ENCODE peak calls at places on chromosomes 2 and 18, in four cellular contexts. One of them, this sample, is unnamed.

GRCh38 chr18:59455728-59456276 is 96.7 kb upstream of the LMAN1 start:
- DNase-seq in H9: no peak
- DNase-seq in neuronal stem cell: no peak
- DNase-seq in H1: no peak
- DNase-seq in this sample: no peak

GRCh38 chr2:98749053-98749450 is 18.1 kb upstream of the MGAT4A start:
- DNase-seq in H9: no peak
- DNase-seq in neuronal stem cell: no peak
- DNase-seq in H1: no peak
- DNase-seq in this sample: no peak

GRCh38 chr2:190354003-190354690 is 10.8 kb downstream of the INPP1 start:
- DNase-seq in H1: no peak
- DNase-seq in H9: no peak
- DNase-seq in neuronal stem cell: no peak
- DNase-seq in this sample: no peak

GRCh38 chr2:74327205-74327604 is 16.0 kb downstream of the SLC4A5 start:
- DNase-seq in H1: no peak
- DNase-seq in H9: no peak
- DNase-seq in neuronal stem cell: no peak
- DNase-seq in this sample: no peak

GRCh38 chr2:44348385-44348784 is 12.9 kb downstream of the PREPL start:
- DNase-seq in H1: no peak
- DNase-seq in neuronal stem cell: no peak
- DNase-seq in H9: no peak
- DNase-seq in this sample: peak; percentile 85

GRCh38 chr18:42921261-42921737 is 194.2 kb downstream of the RIT2 start:
- DNase-seq in H9: no peak
- DNase-seq in neuronal stem cell: no peak
- DNase-seq in H1: no peak
- DNase-seq in this sample: no peak

GRCh38 chr2:239193925-239194687 is 206.7 kb downstream of the HDAC4 start:
- DNase-seq in H1: no peak
- DNase-seq in neuronal stem cell: no peak
- DNase-seq in H9: peak; percentile 34
- DNase-seq in this sample: no peak

GRCh38 chr18:23053756-23054457 is 81.4 kb upstream of the CABLES1 start:
- DNase-seq in H9: peak; percentile 87
- DNase-seq in H1: peak; percentile 39
- DNase-seq in neuronal stem cell: peak; percentile 40
- DNase-seq in this sample: peak; percentile 72

GRCh38 chr2:202337706-202338346 is 38.3 kb upstream of the BMPR2 start:
- DNase-seq in neuronal stem cell: no peak
- DNase-seq in H9: no peak
- DNase-seq in H1: no peak
- DNase-seq in this sample: no peak

DNA sequence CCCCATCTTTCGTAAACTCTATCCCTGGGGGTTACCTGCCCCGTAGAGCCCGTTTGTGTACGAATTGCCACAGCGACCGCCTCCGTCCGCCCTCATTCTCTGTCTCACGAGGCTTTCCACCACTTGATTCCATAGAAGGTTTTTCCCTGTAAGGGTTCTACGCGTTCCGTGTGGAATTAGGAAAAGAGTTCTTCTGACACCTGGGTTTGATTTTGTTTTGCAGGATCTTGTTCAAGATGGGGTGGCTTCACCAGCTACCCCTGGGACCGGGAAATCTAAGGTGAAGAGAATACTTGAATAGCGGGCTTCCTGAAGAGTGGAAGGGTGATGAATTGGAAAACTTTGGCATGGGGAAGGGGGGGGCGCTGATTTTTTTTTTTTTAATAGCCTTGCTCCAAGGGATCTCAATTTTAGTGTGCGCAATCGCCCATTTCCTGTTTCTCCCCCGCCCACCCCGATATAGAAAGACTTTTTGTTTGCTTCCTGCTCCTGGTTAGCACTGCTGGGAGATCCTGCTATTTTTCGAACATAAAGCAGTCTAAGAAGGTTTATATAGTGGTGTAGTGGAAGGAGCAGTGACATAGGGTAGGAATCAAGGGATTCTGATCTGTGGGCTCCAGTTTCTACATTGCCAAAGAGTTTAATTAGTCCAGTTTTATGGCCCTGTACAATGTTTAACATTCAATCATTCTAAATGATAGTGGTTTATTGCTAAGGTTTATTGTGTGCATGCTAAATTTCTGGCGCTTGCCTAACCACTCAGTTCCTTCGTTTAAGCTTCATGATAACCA is 599 bp downstream of the GCC2 start:
- DNase-seq in neuronal stem cell: no peak
- DNase-seq in H1: no peak
- DNase-seq in H9: no peak
- DNase-seq in this sample: peak; percentile 38
- H3K23ac ChIP-seq in neuronal stem cell: peak overlapping the region; percentile 96
- H3K23ac ChIP-seq in H1: no peak overlapping the region
- H3K23ac ChIP-seq in H9: no peak overlapping the region
- H3K23ac ChIP-seq in this sample: peak overlapping the region; percentile 86

DNA sequence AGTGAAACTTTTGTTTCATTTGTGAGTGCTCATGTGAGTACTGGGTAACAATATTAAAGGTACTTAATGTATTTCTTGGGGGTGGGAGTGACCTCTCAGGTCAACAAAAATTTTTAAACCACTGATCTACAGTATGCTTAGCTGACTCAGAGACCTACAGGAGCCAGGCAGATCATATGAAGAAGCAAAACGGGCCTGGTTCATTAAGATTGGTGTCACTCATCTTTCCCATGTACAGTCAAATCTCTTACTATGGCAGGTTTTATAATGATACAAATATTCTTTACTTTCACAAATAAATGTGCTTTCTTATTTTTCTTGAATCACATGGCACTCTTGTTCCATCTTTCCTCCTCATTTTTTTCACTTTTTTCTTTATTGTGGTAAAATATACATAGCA is 7.7 kb upstream of the TMSB10 start:
- DNase-seq in H9: no peak
- DNase-seq in H1: no peak
- DNase-seq in neuronal stem cell: no peak
- DNase-seq in this sample: no peak
- H3K23ac ChIP-seq in H9: no peak overlapping the region
- H3K23ac ChIP-seq in H1: no peak overlapping the region
- H3K23ac ChIP-seq in neuronal stem cell: no peak overlapping the region
- H3K23ac ChIP-seq in this sample: peak overlapping the region; percentile 39

GRCh38 chr2:27306657-27307544 is 1.3 kb downstream of the UCN start:
- DNase-seq in H1: no peak
- DNase-seq in H9: no peak
- DNase-seq in neuronal stem cell: no peak
- DNase-seq in this sample: no peak
- H3K23ac ChIP-seq in H1: no peak overlapping the region
- H3K23ac ChIP-seq in H9: no peak overlapping the region
- H3K23ac ChIP-seq in neuronal stem cell: peak overlapping the region; percentile 80
- H3K23ac ChIP-seq in this sample: no peak overlapping the region

DNA sequence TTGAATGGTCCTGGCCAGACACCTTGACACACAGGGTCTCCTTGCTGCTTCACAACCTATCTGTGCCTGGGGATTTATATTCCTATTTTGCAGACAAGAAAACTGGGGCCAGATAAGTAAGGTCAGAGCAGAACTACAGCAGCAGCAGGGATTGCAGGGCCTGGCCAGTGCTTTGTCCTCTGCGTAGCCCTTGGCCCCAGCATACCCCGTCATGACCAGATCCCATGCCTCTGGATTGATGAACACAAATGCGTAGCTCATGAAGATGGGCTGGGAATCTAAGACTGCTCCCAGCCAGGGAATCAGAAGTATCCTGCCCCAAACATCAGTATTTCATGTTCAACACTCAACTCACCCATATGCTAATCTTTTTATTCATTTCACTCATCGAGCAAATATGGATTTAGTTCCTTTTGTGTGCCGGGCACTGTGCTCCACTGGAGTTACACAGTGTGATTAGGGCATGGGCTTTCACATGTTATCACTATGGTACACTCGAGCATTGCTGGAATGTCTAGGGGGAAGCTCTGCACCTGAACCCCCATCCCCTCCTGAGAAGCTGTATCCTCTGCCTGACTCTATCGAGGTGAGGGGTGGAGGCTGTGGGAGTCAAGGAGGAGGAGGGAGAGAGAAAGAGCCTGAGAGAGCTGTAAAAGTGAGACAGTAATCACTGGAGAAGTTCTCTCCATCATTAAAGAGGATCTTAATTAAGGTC is 143.3 kb downstream of the CYP26B1 start:
- DNase-seq in H1: no peak
- DNase-seq in neuronal stem cell: no peak
- DNase-seq in H9: no peak
- DNase-seq in this sample: no peak
- H3K23ac ChIP-seq in H1: no peak overlapping the region
- H3K23ac ChIP-seq in neuronal stem cell: no peak overlapping the region
- H3K23ac ChIP-seq in H9: no peak overlapping the region
- H3K23ac ChIP-seq in this sample: no peak overlapping the region

DNA sequence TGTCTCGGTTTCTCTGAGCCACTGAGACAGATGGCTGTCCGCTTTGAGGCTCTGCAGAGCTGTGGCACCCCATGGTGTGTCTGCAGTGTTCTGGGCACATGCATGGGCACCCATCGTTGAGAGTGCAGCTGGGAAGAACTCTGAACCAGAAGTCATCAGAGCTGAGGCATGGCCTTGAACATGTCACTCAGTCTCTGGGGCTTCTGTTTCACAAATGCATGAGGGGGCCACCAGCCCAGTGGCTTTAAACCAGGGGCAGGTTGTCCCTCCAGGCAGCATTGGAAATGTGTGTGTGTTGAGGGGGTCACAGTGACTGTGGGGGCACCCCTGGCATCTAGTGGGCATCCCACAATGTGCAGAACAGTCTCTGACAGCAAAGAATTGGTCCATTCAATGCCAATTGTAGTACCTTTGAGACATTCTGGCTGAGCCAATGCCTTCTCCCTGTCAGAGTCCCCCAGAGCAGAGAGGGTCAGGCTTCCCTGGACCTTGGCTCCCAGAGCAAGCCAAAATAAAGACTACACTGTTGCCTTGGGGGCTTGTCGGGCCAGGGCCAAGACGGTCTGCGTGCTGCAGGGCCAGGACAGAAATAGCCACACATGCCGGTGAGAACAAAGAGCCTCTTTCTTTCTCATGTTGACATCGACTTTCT is 9.3 kb upstream of the PSMD1 start:
- DNase-seq in H9: no peak
- DNase-seq in neuronal stem cell: no peak
- DNase-seq in H1: no peak
- DNase-seq in this sample: no peak
- H3K23ac ChIP-seq in H9: no peak overlapping the region
- H3K23ac ChIP-seq in neuronal stem cell: no peak overlapping the region
- H3K23ac ChIP-seq in H1: no peak overlapping the region
- H3K23ac ChIP-seq in this sample: no peak overlapping the region

DNA sequence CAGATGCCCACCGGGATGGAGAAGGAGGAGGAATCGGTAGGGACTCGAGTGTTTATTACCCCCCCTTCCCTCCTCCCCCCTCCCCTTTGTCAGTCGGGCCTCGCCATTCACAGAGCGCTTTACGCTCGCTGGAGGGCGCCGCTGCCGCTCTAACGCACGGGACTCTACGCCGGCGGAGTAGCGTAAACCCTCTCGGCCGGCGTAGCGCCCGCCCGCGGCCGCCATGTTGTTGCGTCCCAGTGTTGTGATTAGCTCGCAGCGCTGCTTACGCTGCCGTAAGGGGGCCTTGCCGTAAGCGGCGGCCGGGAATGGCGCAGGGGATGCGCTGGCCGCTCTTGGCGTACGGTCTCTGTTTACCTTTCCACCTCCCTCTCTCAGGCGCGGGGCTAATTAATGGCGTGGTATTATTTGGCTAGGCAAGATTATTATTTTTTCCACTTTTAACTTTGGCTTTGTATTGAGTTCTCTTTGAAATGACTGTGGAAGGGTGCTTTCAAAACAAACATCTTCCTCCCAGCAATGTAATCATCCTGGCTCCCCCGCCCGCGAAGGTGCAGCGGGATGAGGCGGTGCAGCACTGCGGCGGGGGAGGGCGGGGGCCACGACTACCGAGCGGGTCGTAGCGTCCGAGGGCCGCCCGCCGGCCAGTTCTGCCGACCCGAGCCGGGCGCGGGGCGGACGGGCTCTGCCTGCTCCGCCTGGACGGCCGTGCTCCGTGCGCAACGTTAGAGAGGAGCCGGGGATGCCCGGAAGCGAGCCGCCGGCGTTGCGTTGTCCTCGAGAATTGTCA is 779 bp downstream of the EPC2 start:
- DNase-seq in H9: peak; percentile 90
- DNase-seq in neuronal stem cell: peak; percentile 92
- DNase-seq in H1: peak; percentile 70
- DNase-seq in this sample: peak; percentile 90
- H3K23ac ChIP-seq in H9: peak overlapping the region; percentile 41
- H3K23ac ChIP-seq in neuronal stem cell: peak overlapping the region; percentile 83
- H3K23ac ChIP-seq in H1: no peak overlapping the region
- H3K23ac ChIP-seq in this sample: peak overlapping the region; percentile 100

DNA sequence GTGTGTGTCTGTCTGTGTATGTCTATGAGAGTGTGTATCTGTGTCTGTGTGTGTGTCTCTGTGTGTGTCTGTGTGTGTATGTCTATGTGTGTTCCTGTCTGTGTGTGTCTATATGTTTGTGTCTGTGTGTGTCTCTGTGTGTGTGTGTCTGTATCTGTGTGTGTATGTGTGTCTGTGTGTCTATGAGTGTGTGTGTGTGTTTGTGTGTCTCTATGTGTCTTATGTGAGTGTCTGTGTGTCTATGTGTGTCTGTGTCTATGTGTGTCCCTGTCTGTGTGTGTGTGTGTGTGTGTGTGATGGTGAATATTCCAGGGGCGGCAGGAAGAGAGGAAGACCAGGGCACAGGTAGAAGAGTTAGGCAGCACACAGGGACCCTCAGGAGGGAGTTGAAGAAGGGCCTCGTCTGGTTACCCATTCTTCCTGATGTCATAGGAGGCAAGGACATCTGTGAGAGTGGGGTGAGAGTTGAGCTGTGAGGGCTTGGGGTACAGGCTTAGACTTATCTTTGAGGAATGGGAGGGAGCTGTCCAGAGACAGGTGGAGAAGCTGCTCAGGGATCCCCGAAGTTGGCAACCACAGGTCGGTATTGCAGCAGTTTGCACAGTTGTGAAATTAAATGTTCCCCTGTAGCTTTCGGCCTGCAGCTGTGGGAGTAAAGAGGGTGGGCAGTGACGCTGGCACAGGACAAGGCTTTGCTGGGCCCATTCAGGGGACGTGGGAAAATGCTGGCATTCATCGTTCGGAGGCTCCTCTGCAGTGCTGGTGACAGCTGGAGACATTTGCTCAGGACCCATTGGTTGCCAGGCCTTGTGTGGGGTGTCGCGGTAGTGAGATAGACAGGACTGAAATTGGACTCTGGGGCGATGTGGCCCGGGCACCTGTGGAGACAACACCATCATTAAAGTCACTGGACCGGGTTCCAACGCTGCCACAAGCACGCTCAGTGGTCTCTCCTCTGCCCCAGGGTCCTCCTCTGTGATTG is 173.5 kb downstream of the MYCN start:
- DNase-seq in neuronal stem cell: no peak
- DNase-seq in H9: no peak
- DNase-seq in H1: no peak
- DNase-seq in this sample: no peak
- H3K23ac ChIP-seq in neuronal stem cell: no peak overlapping the region
- H3K23ac ChIP-seq in H9: no peak overlapping the region
- H3K23ac ChIP-seq in H1: no peak overlapping the region
- H3K23ac ChIP-seq in this sample: no peak overlapping the region

GRCh38 chr18:36786686-36787085 is 42.1 kb downstream of the TPGS2 start:
- DNase-seq in H9: no peak
- DNase-seq in neuronal stem cell: no peak
- DNase-seq in H1: no peak
- DNase-seq in this sample: peak; percentile 71
- H3K23ac ChIP-seq in H9: no peak overlapping the region
- H3K23ac ChIP-seq in neuronal stem cell: no peak overlapping the region
- H3K23ac ChIP-seq in H1: no peak overlapping the region
- H3K23ac ChIP-seq in this sample: no peak overlapping the region

This sample was measured in IMR-90.